ENCODE peak calls at places on chromosomes 6 and 20, in four cellular contexts. Q is hypothalamus, W is EL, G is left colon. J is an unnamed sample.

GRCh38 chr6:110529355-110529754 is 52.9 kb upstream of the SLC22A16 start:
- DNase-seq in W (peak), G (no peak), Q (no peak), J (peak)

GRCh38 chr20:41540459-41540858 is 77.7 kb downstream of the CHD6 start:
- DNase-seq in Q (no peak), G (no peak), W (no peak), J (no peak)

GRCh38 chr20:62009869-62010445 is 55.7 kb downstream of the TAF4 start:
- DNase-seq in Q (no peak), W (no peak), G (no peak), J (no peak)

GRCh38 chr20:56393133-56393472 is 658 bp downstream of the CSTF1 start:
- DNase-seq in Q (no peak), W (no peak), G (no peak), J (no peak)

GRCh38 chr20:40333591-40333990 is 355.4 kb downstream of the MAFB start:
- DNase-seq in Q (no peak), W (no peak), G (peak), J (no peak)

GRCh38 chr6:41939091-41939847 is 2.3 kb downstream of the CCND3 start:
- DNase-seq in Q (no peak), W (peak), G (peak), J (peak)

GRCh38 chr20:15911557-15911956 is 661.7 kb downstream of the KIF16B start:
- DNase-seq in Q (no peak), G (no peak), W (no peak), J (no peak)

GRCh38 chr6:169802790-169803189 is 51.4 kb downstream of the ERMARD start:
- DNase-seq in G (no peak), W (no peak), Q (no peak), J (no peak)

GRCh38 chr20:47665221-47665991 is 119.9 kb downstream of the SULF2 start:
- DNase-seq in Q (no peak), G (no peak), W (no peak), J (no peak)

GRCh38 chr6:134026597-134026996 is 25.8 kb downstream of the SLC2A12 start:
- DNase-seq in G (no peak), W (peak), Q (no peak), J (no peak)

GRCh38 chr6:14382381-14383236 is 265.0 kb downstream of the CD83 start:
- DNase-seq in G (no peak), Q (no peak), W (no peak), J (no peak)

GRCh38 chr6:56954389-56955170 is at the start of gene BEND6:
- DNase-seq in Q (no peak), G (peak), W (peak), J (peak)

GRCh38 chr6:167122041-167122826 is 662 bp upstream of the CCR6 start:
- DNase-seq in Q (no peak), G (no peak), W (no peak), J (no peak)

GRCh38 chr20:2616634-2617033 is 35.8 kb upstream of the NOP56 start:
- DNase-seq in W (peak), Q (no peak), G (no peak), J (no peak)

GRCh38 chr20:64254571-64255360 is 782 bp upstream of the PCMTD2 start:
- DNase-seq in G (no peak), Q (no peak), W (no peak), J (no peak)

GRCh38 chr6:43856005-43856765 is 86.2 kb downstream of the VEGFA start:
- DNase-seq in W (no peak), Q (no peak), G (peak), J (no peak)

GRCh38 chr6:93300661-93301060 is 118.7 kb downstream of the EPHA7 start:
- DNase-seq in G (no peak), W (no peak), Q (no peak), J (no peak)

GRCh38 chr20:64177787-64178186 is 13.5 kb downstream of the MYT1 start:
- DNase-seq in G (no peak), Q (no peak), W (no peak), J (no peak)

GRCh38 chr6:82507112-82507511 is 143.5 kb downstream of the TPBG start:
- DNase-seq in W (peak), G (no peak), Q (no peak), J (no peak)

GRCh38 chr6:156776470-156776840 is 723 bp upstream of the ARID1B start:
- DNase-seq in G (no peak), W (peak), Q (no peak), J (peak)

GRCh38 chr6:41356838-41357237 is 21.4 kb downstream of the NCR2 start:
- DNase-seq in G (no peak), W (no peak), Q (no peak), J (no peak)

GRCh38 chr6:14272111-14273085 is 154.8 kb downstream of the CD83 start:
- DNase-seq in W (peak), G (no peak), Q (no peak), J (peak)

GRCh38 chr6:34213772-34214171 is 22.9 kb upstream of the HMGA1 start:
- DNase-seq in Q (no peak), G (no peak), W (no peak), J (no peak)

GRCh38 chr6:35297541-35298481 is at the start of gene DEF6:
- DNase-seq in G (peak), Q (no peak), W (peak), J (peak)

GRCh38 chr6:43740321-43740960 is 29.6 kb upstream of the VEGFA start:
- DNase-seq in Q (no peak), W (no peak), G (no peak), J (no peak)

GRCh38 chr6:54588176-54588575 is 258.4 kb upstream of the FAM83B start:
- DNase-seq in Q (no peak), G (no peak), W (no peak), J (no peak)

GRCh38 chr20:33158637-33159385 is 9.1 kb upstream of the BPIFA2 start:
- DNase-seq in G (no peak), W (no peak), Q (no peak), J (no peak)

GRCh38 chr20:10565191-10565921 is 108.4 kb downstream of the JAG1 start:
- DNase-seq in W (peak), Q (no peak), G (no peak), J (peak)

GRCh38 chr20:49768204-49769124 is 44.2 kb upstream of the SLC9A8 start:
- DNase-seq in W (peak), G (no peak), Q (no peak), J (peak)

GRCh38 chr20:63821824-63822223 is 9.2 kb downstream of the ZBTB46 start:
- DNase-seq in G (no peak), W (no peak), Q (no peak), J (no peak)

J was measured in HFFc6.